ENCODE peak calls at places on chromosome X, in ten cellular contexts. X is GF-D8; U is AG08396; J is NCI-H748 treated with DMSO at 0.1 percent for 48 hours; Y is GM20000; K is stimulated activated CD8-positive, alpha-beta memory T cell treated with anti-CD3 and anti-CD28 coated beads, Interleukin-15, amount 100 ng/mL, for 4 hours; W is HEK293T; Q is stimulated activated CD4-positive, alpha-beta T cell treated with anti-CD3 and anti-CD28 coated beads, TNF-alpha, amount 100 ng/mL, for 4 hours; H is NT2/D1; N is C1 segment of cervical spinal cord. F is an unnamed sample.

GRCh38 chrX:151852294-151852693 is 60.4 kb upstream of the MAGEA4 start:
- DNase-seq in U (peak; percentile 8), K (no peak), Y (no peak), W (no peak), Q (no peak), X (no peak), N (no peak), J (no peak), H (no peak), F (no peak)

GRCh38 chrX:94515009-94515408 is 841.0 kb downstream of the FAM133A start:
- DNase-seq in N (no peak), Q (no peak), X (no peak), Y (no peak), J (no peak), H (no peak), K (no peak), U (no peak), W (no peak), F (no peak)

GRCh38 chrX:47643926-47644325 is 6.4 kb downstream of the ELK1 start:
- DNase-seq in Q (no peak), H (no peak), J (no peak), X (peak; percentile 1), N (no peak), K (no peak), W (no peak), U (peak; percentile 59), Y (no peak), F (peak; percentile 38)

GRCh38 chrX:1542994-1543725 is 6.2 kb upstream of the P2RY8 start:
- DNase-seq in U (no peak), W (no peak), Y (no peak), Q (no peak), H (no peak), J (no peak), X (no peak), K (no peak), N (no peak), F (peak; percentile 38)

GRCh38 chrX:83892433-83892832 is 31.5 kb downstream of the CYLC1 start:
- DNase-seq in U (no peak), W (no peak), K (no peak), N (no peak), Y (no peak), H (no peak), J (no peak), X (no peak), Q (no peak), F (no peak)

GRCh38 chrX:107823456-107823855 is 2.2 kb upstream of the MID2 start:
- DNase-seq in H (no peak), K (no peak), W (no peak), U (peak; percentile 49), Y (no peak), Q (no peak), J (no peak), N (no peak), X (no peak), F (no peak)

GRCh38 chrX:83845397-83845796 is 15.5 kb upstream of the CYLC1 start:
- DNase-seq in X (no peak), Y (peak; percentile 10), U (peak; percentile 18), J (peak; percentile 35), W (peak; percentile 37), K (no peak), N (peak; percentile 1), H (peak; percentile 27), Q (no peak), F (no peak)

GRCh38 chrX:65574356-65574755 is 39.8 kb upstream of the LAS1L start:
- DNase-seq in N (no peak), X (no peak), H (no peak), Q (no peak), K (no peak), J (no peak), U (no peak), Y (no peak), W (no peak), F (no peak)

GRCh38 chrX:44828008-44828605 is 15.7 kb upstream of the DUSP21 start:
- DNase-seq in J (no peak), X (no peak), K (no peak), N (no peak), Y (no peak), U (peak; percentile 63), W (no peak), H (no peak), Q (no peak), F (no peak)

GRCh38 chrX:17638731-17639130 is 98.6 kb upstream of the SCML1 start:
- DNase-seq in Q (no peak), W (no peak), K (no peak), X (no peak), J (no peak), U (no peak), Y (no peak), H (no peak), N (no peak), F (no peak)

GRCh38 chrX:75547783-75548182 is 24.9 kb upstream of the ZDHHC15 start:
- DNase-seq in Y (no peak), U (no peak), J (no peak), W (no peak), Q (no peak), X (peak; percentile 68), H (no peak), K (no peak), N (no peak), F (no peak)

GRCh38 chrX:40402771-40403533 is 177.8 kb upstream of the ATP6AP2 start:
- DNase-seq in X (no peak), J (no peak), Y (no peak), Q (no peak), K (no peak), H (no peak), W (no peak), N (no peak), U (peak; percentile 50), F (no peak)

GRCh38 chrX:9349572-9350259 is 115.1 kb upstream of the TBL1X start:
- DNase-seq in Q (no peak), X (no peak), K (no peak), W (no peak), J (no peak), H (no peak), N (no peak), Y (no peak), U (no peak), F (no peak)

GRCh38 chrX:110915120-110915519 is 119.5 kb upstream of the CHRDL1 start:
- DNase-seq in W (no peak), J (no peak), Q (no peak), K (no peak), Y (no peak), X (no peak), N (no peak), H (no peak), U (peak; percentile 37), F (no peak)

GRCh38 chrX:147550217-147550616 is 361.5 kb upstream of the FMR1 start:
- DNase-seq in H (peak; percentile 13), Q (no peak), N (no peak), W (peak; percentile 20), U (no peak), X (no peak), K (no peak), Y (no peak), J (no peak), F (no peak)

GRCh38 chrX:154398668-154399526 is 720 bp downstream of the RPL10 start:
- DNase-seq in U (no peak), W (peak; percentile 68), H (no peak), X (no peak), N (peak; percentile 77), J (peak; percentile 66), K (peak; percentile 70), Q (peak; percentile 75), Y (peak; percentile 57), F (peak; percentile 93)

GRCh38 chrX:101450951-101451350 is 34.3 kb upstream of the ARMCX4 start:
- DNase-seq in Q (no peak), J (no peak), X (no peak), Y (no peak), W (no peak), U (no peak), H (no peak), K (no peak), N (no peak), F (no peak)

GRCh38 chrX:21656587-21657317 is 1.4 kb downstream of the KLHL34 start:
- DNase-seq in J (no peak), U (no peak), H (no peak), N (no peak), K (no peak), Q (no peak), X (no peak), Y (no peak), W (no peak), F (no peak)

GRCh38 chrX:132040066-132040465 is 17.0 kb downstream of the STK26 start:
- DNase-seq in X (no peak), W (no peak), Q (no peak), J (no peak), U (no peak), Y (no peak), K (no peak), N (no peak), H (no peak), F (no peak)

GRCh38 chrX:22037225-22037624 is 5.1 kb downstream of the PHEX start:
- DNase-seq in W (no peak), U (no peak), H (no peak), Q (no peak), J (no peak), N (no peak), K (no peak), X (no peak), Y (no peak), F (no peak)

GRCh38 chrX:149629730-149630387 is 1.7 kb downstream of the TMEM185A start:
- DNase-seq in J (no peak), H (no peak), W (no peak), X (no peak), Y (no peak), N (no peak), U (no peak), K (no peak), Q (no peak), F (no peak)

GRCh38 chrX:120269379-120270035 is 18.9 kb downstream of the ZBTB33 start:
- DNase-seq in K (no peak), W (no peak), J (no peak), Q (no peak), N (no peak), U (no peak), X (no peak), H (no peak), Y (no peak), F (no peak)

GRCh38 chrX:38806054-38806389 is 4.8 kb downstream of the MID1IP1 start:
- DNase-seq in W (no peak), Q (no peak), X (no peak), H (no peak), Y (no peak), N (no peak), K (no peak), U (no peak), J (peak; percentile 50), F (no peak)

GRCh38 chrX:132294192-132294591 is 74.9 kb upstream of the RAP2C start:
- DNase-seq in X (no peak), W (no peak), J (no peak), N (no peak), Y (no peak), H (no peak), Q (no peak), U (no peak), K (no peak), F (no peak)

GRCh38 chrX:41435708-41436107 is 11.4 kb upstream of the NYX start:
- DNase-seq in U (no peak), Q (no peak), J (no peak), X (peak; percentile 30), Y (no peak), W (no peak), N (no peak), K (no peak), H (no peak), F (no peak)

GRCh38 chrX:1592128-1592862 is 891 bp downstream of the AKAP17A start:
- DNase-seq in N (no peak), U (peak; percentile 52), J (no peak), W (no peak), H (no peak), Y (peak; percentile 80), K (no peak), Q (no peak), X (peak; percentile 11), F (no peak)

GRCh38 chrX:43949669-43950068 is 23.5 kb downstream of the NDP start:
- DNase-seq in Y (peak; percentile 2), U (no peak), J (no peak), Q (no peak), N (peak; percentile 15), H (peak; percentile 50), K (no peak), W (peak; percentile 71), X (no peak), F (no peak)

GRCh38 chrX:132425744-132426318 is 63.0 kb downstream of the MBNL3 start:
- DNase-seq in Y (no peak), J (no peak), H (no peak), X (no peak), K (no peak), W (no peak), Q (no peak), N (no peak), U (no peak), F (no peak)

F was measured in ascending aorta.